ENCODE peak calls at places on chromosome 21, in four cellular contexts. M, L, K and Y are unnamed samples.

GRCh38 chr21:45401054-45401518 is 3.9 kb upstream of the COL18A1 start:
- DNase-seq in M (no peak), L (no peak), K (no peak), Y (no peak)

GRCh38 chr21:44706026-44706705 is 5.2 kb downstream of the TSPEAR start:
- DNase-seq in M (no peak), L (no peak), K (no peak), Y (no peak)

GRCh38 chr21:46213620-46214286 is 14.8 kb downstream of the LSS start:
- DNase-seq in M (no peak), L (no peak), K (no peak), Y (no peak)

GRCh38 chr21:26070121-26070520 is 100.4 kb downstream of the APP start:
- DNase-seq in M (no peak), L (no peak), K (no peak), Y (no peak)

GRCh38 chr21:43825936-43826622 is 36.7 kb downstream of the RRP1 start:
- DNase-seq in M (peak; percentile 66), L (peak; percentile 43), K (no peak), Y (no peak)

GRCh38 chr21:14734833-14735232 is 188.7 kb upstream of the SAMSN1 start:
- DNase-seq in M (no peak), L (no peak), K (no peak), Y (no peak)

GRCh38 chr21:17925000-17925610 is 105.9 kb upstream of the C21orf91 start:
- DNase-seq in M (no peak), L (peak; percentile 83), K (peak; percentile 42), Y (peak; percentile 33)

GRCh38 chr21:26097475-26097874 is 73.1 kb downstream of the APP start:
- DNase-seq in M (no peak), L (no peak), K (no peak), Y (no peak)

GRCh38 chr21:44065428-44065827 is 41.8 kb upstream of the PWP2 start:
- DNase-seq in M (no peak), L (no peak), K (peak; percentile 52), Y (peak; percentile 66)

GRCh38 chr21:17416139-17416538 is 96.7 kb upstream of the CXADR start:
- DNase-seq in M (no peak), L (no peak), K (no peak), Y (no peak)

GRCh38 chr21:42763578-42764442 is 110.4 kb downstream of the PDE9A start:
- DNase-seq in M (no peak), L (no peak), K (no peak), Y (no peak)

GRCh38 chr21:45993210-45994085 is 11.9 kb downstream of the COL6A1 start:
- DNase-seq in M (peak; percentile 42), L (no peak), K (peak; percentile 10), Y (peak; percentile 0)

GRCh38 chr21:44074315-44074958 is 32.8 kb upstream of the PWP2 start:
- DNase-seq in M (no peak), L (no peak), K (no peak), Y (no peak)

GRCh38 chr21:28601708-28602107 is 391.0 kb downstream of the LTN1 start:
- DNase-seq in M (no peak), L (no peak), K (no peak), Y (no peak)

GRCh38 chr21:15367061-15367626 is 302.3 kb upstream of the NRIP1 start:
- DNase-seq in M (no peak), L (peak; percentile 66), K (no peak), Y (no peak)

GRCh38 chr21:21028275-21028814 is 30.1 kb downstream of the NCAM2 start:
- DNase-seq in M (no peak), L (no peak), K (no peak), Y (no peak)

GRCh38 chr21:15249285-15249993 is 184.6 kb upstream of the NRIP1 start:
- DNase-seq in M (no peak), L (no peak), K (no peak), Y (no peak)

GRCh38 chr21:31416465-31416864 is 72.4 kb upstream of the TIAM1 start:
- DNase-seq in M (no peak), L (no peak), K (no peak), Y (no peak)

DNA sequence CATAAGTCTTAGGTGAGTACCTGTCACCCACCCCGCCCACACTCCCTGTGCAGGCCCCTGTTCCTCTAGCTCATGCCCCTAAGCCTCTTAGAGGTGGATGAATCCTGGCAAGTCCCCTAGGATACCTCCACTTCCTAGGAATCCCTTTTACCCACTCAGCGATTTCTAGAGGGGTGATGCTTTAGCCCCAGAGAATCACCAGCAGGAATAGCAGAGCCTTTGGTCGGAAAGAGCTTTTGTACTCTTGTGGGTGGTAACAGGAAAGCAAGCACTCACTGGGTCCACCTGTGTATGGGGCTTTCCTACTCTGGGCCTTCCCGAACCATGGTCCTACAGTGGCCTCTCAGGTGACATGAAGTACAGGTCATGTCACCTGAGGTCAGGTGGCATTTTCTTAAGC is 172.4 kb downstream of the CLIC6 start:
- DNase-seq in M (no peak), L (no peak), K (no peak), Y (no peak)
- H3K4me1 ChIP-seq in M (peaks cover 44% of the 10 kb centered on the region), L (peaks cover 5% of the 10 kb centered on the region), K (peaks cover 15% of the 10 kb centered on the region), Y (peaks cover 22% of the 10 kb centered on the region)

GRCh38 chr21:39093526-39093925 is 89.7 kb downstream of the PSMG1 start:
- DNase-seq in M (no peak), L (no peak), K (no peak), Y (no peak)
- H3K4me1 ChIP-seq in M (peaks cover 19% of the 10 kb centered on the region), L (peaks cover 14% of the 10 kb centered on the region), K (peaks cover 4% of the 10 kb centered on the region), Y (no peaks in the 10 kb centered on the region)

DNA sequence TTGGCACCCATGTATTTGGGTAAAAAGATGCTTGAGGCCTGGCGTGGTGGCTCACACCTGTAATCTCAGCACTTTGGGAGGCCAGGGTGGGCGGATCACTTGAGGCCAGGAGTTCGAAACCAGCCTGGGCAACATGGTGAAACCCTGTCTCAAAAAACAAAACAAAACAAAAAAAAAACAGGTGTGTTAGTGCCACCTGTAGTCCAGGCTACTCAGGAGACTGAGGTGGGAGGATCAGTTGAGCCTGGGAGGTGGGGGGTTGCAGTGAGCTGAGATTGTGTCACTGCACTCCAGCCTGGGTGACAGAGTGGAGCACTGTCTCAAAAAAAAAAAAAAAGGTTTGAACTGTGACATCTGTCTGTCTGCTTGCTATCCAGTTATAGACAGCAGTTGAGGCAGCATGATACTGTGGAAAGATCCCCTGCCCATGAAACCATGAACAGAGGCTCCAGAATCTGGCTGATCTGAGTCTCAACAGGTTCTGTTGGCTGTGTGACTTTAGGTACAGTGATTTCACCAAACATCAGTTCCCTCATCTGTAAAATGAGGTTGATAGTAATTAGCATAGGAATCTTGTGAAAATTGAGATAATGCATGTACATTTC is 5.7 kb downstream of the DYRK1A start:
- DNase-seq in M (no peak), L (no peak), K (no peak), Y (no peak)
- H3K4me1 ChIP-seq in M (peaks cover 76% of the 10 kb centered on the region), L (peaks cover 32% of the 10 kb centered on the region), K (peaks cover 68% of the 10 kb centered on the region), Y (peaks cover 88% of the 10 kb centered on the region)

DNA sequence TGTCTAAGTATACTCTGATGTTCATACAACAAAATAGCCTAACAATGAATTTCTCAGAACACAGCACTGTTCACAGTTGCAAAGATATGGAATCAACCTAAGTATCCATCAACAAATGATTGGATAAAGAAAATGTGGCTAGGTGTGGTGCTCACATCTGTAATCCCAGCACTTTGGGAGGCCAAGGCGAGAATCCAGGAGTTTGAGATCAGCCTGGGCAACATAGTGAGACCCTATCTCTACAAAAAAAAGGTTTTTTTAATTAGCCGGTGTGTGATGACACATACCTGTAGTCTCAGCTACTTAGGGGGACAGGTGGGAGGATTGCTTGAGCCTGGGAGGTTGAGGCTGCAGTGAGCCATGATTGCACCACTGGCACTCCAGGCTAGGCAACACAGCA is 10.7 kb downstream of the IFNAR2 start:
- DNase-seq in M (no peak), L (no peak), K (no peak), Y (no peak)
- H3K4me1 ChIP-seq in M (peaks cover 4% of the 10 kb centered on the region), L (peaks cover 16% of the 10 kb centered on the region), K (no peaks in the 10 kb centered on the region), Y (peaks cover 93% of the 10 kb centered on the region)

DNA sequence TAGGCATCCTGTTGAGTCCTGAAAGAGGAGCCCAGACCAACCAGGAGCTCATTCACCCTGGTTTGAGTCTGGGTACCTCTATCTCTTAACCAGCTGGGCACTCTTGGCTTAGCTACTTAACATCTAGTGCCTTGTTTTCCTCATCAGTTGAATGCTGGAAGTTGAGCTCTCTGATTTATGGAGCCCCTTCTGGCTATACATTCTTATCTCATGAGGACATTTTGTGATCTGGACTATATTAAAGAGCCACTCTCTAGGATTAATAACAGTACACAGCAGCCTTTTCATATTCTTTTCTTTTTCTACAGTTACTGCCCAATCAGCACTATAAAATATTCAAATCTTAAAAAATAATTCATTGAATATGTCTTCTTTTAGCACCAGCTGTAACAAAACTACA is 296.9 kb upstream of the RUNX1 start:
- DNase-seq in M (no peak), L (no peak), K (no peak), Y (no peak)
- H3K4me1 ChIP-seq in M (no peaks in the 10 kb centered on the region), L (no peaks in the 10 kb centered on the region), K (no peaks in the 10 kb centered on the region), Y (peaks cover 7% of the 10 kb centered on the region)